ENCODE peak calls at places on chromosomes 1 and 21, in nine cellular contexts. H is NCI-H748 treated with DMSO at 0.1 percent for 48 hours; U is CD4-positive, alpha-beta memory T cell; K is Kasumi-1; Q is NCI-H774; B is CD4-positive, CD25-positive, alpha-beta regulatory T cell; G is A673; S is neural progenitor cell; E is K562. O is an unnamed sample.

GRCh38 chr1:62436039-62436465 is 797 bp upstream of the USP1 start:
- DNase-seq in B (peak), G (peak), U (no peak), H (no peak), S (no peak), K (no peak), E (no peak), Q (no peak), O (no peak)

GRCh38 chr1:2545754-2546514 is 10.2 kb upstream of the TNFRSF14 start:
- DNase-seq in E (peak), K (peak), B (peak), S (peak), Q (peak), U (peak), G (peak), H (peak), O (peak)

GRCh38 chr1:180854001-180854400 is 58.7 kb upstream of the KIAA1614 start:
- DNase-seq in Q (no peak), E (no peak), S (peak), H (no peak), U (no peak), G (peak), K (no peak), B (no peak), O (peak)

GRCh38 chr1:156644640-156645039 is 2.7 kb downstream of the BCAN start:
- DNase-seq in B (no peak), E (no peak), U (no peak), G (no peak), K (no peak), H (no peak), S (no peak), Q (no peak), O (no peak)

GRCh38 chr1:103496014-103496635 is 29.4 kb upstream of the RNPC3 start:
- DNase-seq in H (no peak), U (no peak), G (no peak), S (no peak), K (no peak), Q (no peak), B (no peak), E (no peak), O (no peak)

GRCh38 chr1:211938473-211939080 is 96.8 kb downstream of the INTS7 start:
- DNase-seq in B (no peak), H (no peak), S (no peak), U (peak), K (no peak), E (no peak), Q (no peak), G (no peak), O (no peak)

GRCh38 chr1:4055677-4055967 is 155.6 kb upstream of the C1orf174 start:
- DNase-seq in H (no peak), Q (no peak), E (no peak), U (no peak), G (no peak), S (no peak), K (no peak), B (no peak), O (no peak)

GRCh38 chr1:83102630-83103071 is 896.3 kb downstream of the TTLL7 start:
- DNase-seq in E (no peak), S (no peak), H (peak), G (peak), U (no peak), K (no peak), Q (peak), B (no peak), O (no peak)

GRCh38 chr1:46396429-46397398 is 2.6 kb downstream of the FAAH start:
- DNase-seq in B (no peak), G (no peak), H (no peak), U (no peak), S (no peak), E (no peak), Q (peak), K (no peak), O (no peak)

GRCh38 chr1:32758177-32758794 is 55.7 kb upstream of the SYNC start:
- DNase-seq in S (no peak), U (no peak), G (no peak), B (no peak), H (no peak), Q (no peak), K (no peak), E (no peak), O (no peak)

GRCh38 chr21:45570826-45571601 is 28.8 kb upstream of the SLC19A1 start:
- DNase-seq in S (no peak), E (no peak), U (no peak), K (no peak), G (no peak), Q (no peak), B (no peak), H (no peak), O (no peak)

GRCh38 chr1:88291902-88292301 is 392.2 kb upstream of the PKN2 start:
- DNase-seq in B (no peak), S (peak), K (no peak), U (no peak), G (no peak), E (no peak), Q (no peak), H (no peak), O (no peak)

GRCh38 chr1:40662864-40663263 is 2.6 kb downstream of the RIMS3 start:
- DNase-seq in S (no peak), U (no peak), H (no peak), B (no peak), Q (no peak), K (no peak), E (no peak), G (no peak), O (no peak)

GRCh38 chr1:48917901-48918603 is 141.4 kb upstream of the BEND5 start:
- DNase-seq in S (no peak), B (no peak), U (no peak), K (no peak), G (no peak), Q (peak), H (peak), E (no peak), O (no peak)

GRCh38 chr21:34074283-34075098 is 1.1 kb downstream of the MRPS6 start:
- DNase-seq in S (peak), K (peak), B (no peak), E (no peak), Q (no peak), G (no peak), H (no peak), U (peak), O (peak)

GRCh38 chr21:34642211-34643075 is 26.4 kb upstream of the CLIC6 start:
- DNase-seq in Q (no peak), G (no peak), B (no peak), U (no peak), H (no peak), E (no peak), S (no peak), K (no peak), O (no peak)

GRCh38 chr1:91124989-91125417 is 103.2 kb upstream of the ZNF644 start:
- DNase-seq in G (peak), E (no peak), K (no peak), H (no peak), B (no peak), Q (no peak), S (peak), U (no peak), O (no peak)

GRCh38 chr1:93619507-93620168 is 62.0 kb downstream of the BCAR3 start:
- DNase-seq in K (no peak), H (no peak), B (no peak), S (no peak), U (no peak), E (no peak), G (peak), Q (no peak), O (peak)

GRCh38 chr1:1435911-1436633 is 582 bp downstream of the VWA1 start:
- DNase-seq in K (no peak), H (no peak), U (no peak), B (no peak), G (no peak), S (no peak), E (peak), Q (no peak), O (no peak)

GRCh38 chr21:43911935-43912487 is 47.0 kb downstream of the AGPAT3 start:
- DNase-seq in B (no peak), Q (no peak), G (no peak), E (no peak), K (no peak), H (no peak), S (no peak), U (no peak), O (no peak)

GRCh38 chr1:65045022-65045786 is 78.9 kb upstream of the JAK1 start:
- DNase-seq in H (no peak), K (no peak), U (no peak), S (no peak), G (peak), Q (no peak), E (no peak), B (no peak), O (no peak)

GRCh38 chr1:190904091-190904695 is 426.5 kb upstream of the BRINP3 start:
- DNase-seq in K (no peak), S (no peak), G (no peak), Q (no peak), E (no peak), H (no peak), B (no peak), U (no peak), O (no peak)

GRCh38 chr1:74396942-74397341 is 115.5 kb downstream of the LRRC53 start:
- DNase-seq in E (no peak), K (peak), H (no peak), G (no peak), U (no peak), Q (no peak), S (no peak), B (no peak), O (peak)

GRCh38 chr1:202661136-202661845 is 49.0 kb downstream of the SYT2 start:
- DNase-seq in U (no peak), H (no peak), K (peak), E (no peak), S (no peak), B (no peak), G (no peak), Q (no peak), O (no peak)

GRCh38 chr1:1118011-1118892 is 2.4 kb upstream of the C1orf159 start:
- DNase-seq in H (no peak), K (no peak), U (no peak), Q (no peak), E (no peak), G (no peak), B (no peak), S (no peak), O (no peak)

GRCh38 chr21:28944296-28944695 is 48.4 kb downstream of the LTN1 start:
- DNase-seq in U (no peak), E (no peak), B (no peak), K (no peak), Q (no peak), H (no peak), G (no peak), S (no peak), O (no peak)

GRCh38 chr1:85351202-85351828 is 74.9 kb upstream of the BCL10 start:
- DNase-seq in S (no peak), E (no peak), H (no peak), Q (no peak), B (no peak), U (no peak), G (no peak), K (no peak), O (no peak)

GRCh38 chr1:228735871-228736586 is 750 bp downstream of the RHOU start:
- DNase-seq in B (no peak), E (no peak), S (peak), G (peak), Q (peak), K (peak), H (peak), U (peak), O (peak)

GRCh38 chr1:211135342-211135950 is 1.5 kb upstream of the KCNH1 start:
- DNase-seq in G (peak), U (peak), E (peak), K (peak), Q (peak), H (peak), B (no peak), S (peak), O (peak)

GRCh38 chr1:50836117-50836516 is 124.0 kb downstream of the FAF1 start:
- DNase-seq in E (no peak), B (no peak), H (no peak), S (no peak), G (no peak), K (no peak), Q (no peak), U (no peak), O (no peak)

GRCh38 chr1:10815863-10816195 is 19.4 kb upstream of the CASZ1 start:
- DNase-seq in Q (no peak), G (no peak), U (no peak), H (no peak), K (no peak), B (no peak), S (no peak), E (no peak), O (no peak)

GRCh38 chr1:234000557-234001081 is 96.1 kb downstream of the SLC35F3 start:
- DNase-seq in H (peak), Q (no peak), S (peak), E (no peak), G (peak), U (no peak), K (no peak), B (no peak), O (no peak)

GRCh38 chr1:46399307-46399706 is 5.2 kb downstream of the FAAH start:
- DNase-seq in Q (peak), S (no peak), E (no peak), H (no peak), U (no peak), K (peak), B (no peak), G (no peak), O (no peak)

GRCh38 chr21:43191521-43191920 is 22.7 kb downstream of the CRYAA start:
- DNase-seq in U (no peak), E (no peak), G (no peak), B (no peak), H (no peak), K (no peak), S (no peak), Q (no peak), O (no peak)

GRCh38 chr1:27868932-27869718 is 3.2 kb upstream of the THEMIS2 start:
- DNase-seq in S (no peak), G (no peak), K (peak), B (peak), Q (no peak), H (no peak), E (no peak), U (peak), O (peak)

GRCh38 chr1:78369546-78369945 is 121.2 kb upstream of the PTGFR start:
- DNase-seq in S (no peak), Q (no peak), G (no peak), E (no peak), U (no peak), B (no peak), K (no peak), H (no peak), O (no peak)